ENCODE peak calls at places on chromosome 1, in four cellular contexts. J is coronary artery, Q is GM12865, M is fibroblast of lung. E is an unnamed sample.

GRCh38 chr1:91166106-91166712 is 144.4 kb upstream of the ZNF644 start:
- DNase-seq in J (no peak), Q (peak), M (peak), E (peak)

GRCh38 chr1:203216274-203217138 is 13.0 kb downstream of the CHIT1 start:
- DNase-seq in J (no peak), Q (peak), M (peak), E (peak)

GRCh38 chr1:61337037-61337436 is 254.7 kb downstream of the NFIA start:
- DNase-seq in J (no peak), Q (no peak), M (no peak), E (no peak)

GRCh38 chr1:65606426-65606825 is 186.0 kb downstream of the LEPR start:
- DNase-seq in J (no peak), Q (no peak), M (no peak), E (peak)

GRCh38 chr1:25802915-25803314 is 2.9 kb downstream of the SELENON start:
- DNase-seq in J (peak), Q (peak), M (no peak), E (no peak)

GRCh38 chr1:198771562-198772153 is 132.8 kb downstream of the PTPRC start:
- DNase-seq in J (no peak), Q (peak), M (peak), E (peak)

GRCh38 chr1:245837741-245838140 is 669.3 kb downstream of the SMYD3 start:
- DNase-seq in J (no peak), Q (no peak), M (peak), E (peak)

GRCh38 chr1:42214447-42214871 is 49.9 kb upstream of the GUCA2A start:
- DNase-seq in J (no peak), Q (no peak), M (peak), E (peak)

GRCh38 chr1:228721407-228721806 is 13.9 kb upstream of the RHOU start:
- DNase-seq in J (no peak), Q (no peak), M (no peak), E (no peak)

GRCh38 chr1:75615664-75616435 is 4.9 kb upstream of the SLC44A5 start:
- DNase-seq in J (peak), Q (no peak), M (peak), E (peak)

GRCh38 chr1:210288106-210288505 is 40.6 kb upstream of the HHAT start:
- DNase-seq in J (no peak), Q (no peak), M (no peak), E (no peak)

GRCh38 chr1:180294711-180295110 is 64.6 kb downstream of the LHX4 start:
- DNase-seq in J (no peak), Q (no peak), M (no peak), E (no peak)

GRCh38 chr1:236952279-236953003 is 51.8 kb downstream of the MT1HL1 start:
- DNase-seq in J (peak), Q (no peak), M (no peak), E (no peak)

GRCh38 chr1:41870076-41870562 is 48.6 kb downstream of the HIVEP3 start:
- DNase-seq in J (no peak), Q (peak), M (peak), E (peak)

GRCh38 chr1:55364216-55364615 is 149.1 kb upstream of the USP24 start:
- DNase-seq in J (no peak), Q (no peak), M (no peak), E (no peak)

GRCh38 chr1:66033781-66034180 is 241.1 kb downstream of the PDE4B start:
- DNase-seq in J (no peak), Q (no peak), M (no peak), E (no peak)

GRCh38 chr1:107662976-107663375 is 302.0 kb downstream of the VAV3 start:
- DNase-seq in J (no peak), Q (no peak), M (no peak), E (peak)

GRCh38 chr1:55989971-55990370 is 589.4 kb downstream of the PLPP3 start:
- DNase-seq in J (no peak), Q (peak), M (no peak), E (peak)

GRCh38 chr1:208475951-208476824 is 232.0 kb upstream of the PLXNA2 start:
- DNase-seq in J (no peak), Q (no peak), M (peak), E (no peak)

GRCh38 chr1:53559854-53560571 is 100.8 kb downstream of the DMRTB1 start:
- DNase-seq in J (peak), Q (no peak), M (no peak), E (no peak)

GRCh38 chr1:152036316-152037216 is at the start of gene S100A11:
- DNase-seq in J (peak), Q (peak), M (peak), E (peak)

GRCh38 chr1:26739251-26739914 is 43.6 kb downstream of the ARID1A start:
- DNase-seq in J (no peak), Q (no peak), M (no peak), E (no peak)

GRCh38 chr1:39984951-39985350 is 30.0 kb downstream of the MFSD2A start:
- DNase-seq in J (no peak), Q (no peak), M (no peak), E (no peak)

GRCh38 chr1:179476484-179476883 is 99.3 kb downstream of the NPHS2 start:
- DNase-seq in J (no peak), Q (no peak), M (no peak), E (no peak)

GRCh38 chr1:94754570-94754969 is 65.6 kb upstream of the SLC44A3 start:
- DNase-seq in J (no peak), Q (no peak), M (peak), E (peak)

GRCh38 chr1:14924012-14924452 is 229.5 kb upstream of the TMEM51 start:
- DNase-seq in J (no peak), Q (peak), M (peak), E (peak)
- H3K4me3 ChIP-seq in J (peak), Q (no peak), M (no peak), E (peak)

GRCh38 chr1:222096476-222096772 is 354.5 kb upstream of the DUSP10 start:
- DNase-seq in J (no peak), Q (no peak), M (no peak), E (no peak)
- TF ChIP-seq CTCF in J (no peak), Q (no peak), M (no peak), E (no peak)

DNA sequence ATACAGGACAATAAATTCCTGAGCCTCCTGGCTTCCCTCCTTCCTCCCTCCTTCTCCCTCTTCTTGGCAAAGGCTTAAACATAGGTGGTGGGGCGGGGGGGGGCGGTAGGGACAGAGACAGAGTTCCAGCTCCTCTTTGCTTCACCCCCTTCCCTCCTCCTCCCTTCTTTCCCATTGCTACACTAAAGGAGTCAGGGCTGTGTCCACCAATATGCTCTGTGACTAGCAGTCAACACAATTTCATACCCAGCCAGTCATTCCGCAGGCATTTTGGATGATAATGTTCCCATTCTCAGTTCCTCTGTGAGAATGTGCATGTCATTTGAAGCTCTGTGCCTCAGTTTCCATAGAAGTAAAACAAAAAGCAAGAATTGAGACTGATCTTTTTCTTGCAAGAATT is 1.7 kb downstream of the LMOD1 start:
- DNase-seq in J (no peak), Q (no peak), M (no peak), E (no peak)
- H3K4me3 ChIP-seq in J (peak), Q (no peak), M (peak), E (peak)

GRCh38 chr1:6960291-6960758 is 175.1 kb downstream of the CAMTA1 start:
- DNase-seq in J (no peak), Q (no peak), M (peak), E (peak)
- TF ChIP-seq CTCF in J (no peak), Q (no peak), M (no peak), E (no peak)

GRCh38 chr1:23800396-23801337 is at the start of gene GALE:
- DNase-seq in J (peak), Q (peak), M (peak), E (peak)

GRCh38 chr1:23798662-23799142 is 1.9 kb downstream of the GALE start:
- DNase-seq in J (no peak), Q (no peak), M (no peak), E (no peak)

GRCh38 chr1:23797478-23798448 is 2.8 kb downstream of the GALE start:
- DNase-seq in J (no peak), Q (no peak), M (no peak), E (no peak)

GRCh38 chr1:23799570-23800395 is 771 bp downstream of the GALE start:
- DNase-seq in J (no peak), Q (peak), M (peak), E (peak)

DNA sequence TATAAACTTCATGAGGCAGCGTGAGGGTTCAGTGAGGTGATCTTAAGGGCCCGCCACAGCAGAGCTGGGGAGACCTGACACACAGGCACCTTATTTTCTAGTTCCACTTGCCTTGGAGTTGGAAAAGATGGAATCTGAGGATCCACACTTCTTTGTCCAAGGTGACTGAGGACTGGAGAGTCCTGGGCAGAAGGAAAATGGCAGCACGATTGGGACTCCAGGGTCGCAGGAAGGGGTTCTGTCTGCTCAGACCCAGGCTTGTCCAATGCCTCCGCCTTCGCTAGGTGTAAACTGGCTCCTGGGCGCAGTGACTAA is 1.3 kb downstream of the GALE start:
- DNase-seq in J (no peak), Q (no peak), M (no peak), E (no peak)
- H3K4me3 ChIP-seq in J (peak), Q (peak), M (peak), E (peak)

DNA sequence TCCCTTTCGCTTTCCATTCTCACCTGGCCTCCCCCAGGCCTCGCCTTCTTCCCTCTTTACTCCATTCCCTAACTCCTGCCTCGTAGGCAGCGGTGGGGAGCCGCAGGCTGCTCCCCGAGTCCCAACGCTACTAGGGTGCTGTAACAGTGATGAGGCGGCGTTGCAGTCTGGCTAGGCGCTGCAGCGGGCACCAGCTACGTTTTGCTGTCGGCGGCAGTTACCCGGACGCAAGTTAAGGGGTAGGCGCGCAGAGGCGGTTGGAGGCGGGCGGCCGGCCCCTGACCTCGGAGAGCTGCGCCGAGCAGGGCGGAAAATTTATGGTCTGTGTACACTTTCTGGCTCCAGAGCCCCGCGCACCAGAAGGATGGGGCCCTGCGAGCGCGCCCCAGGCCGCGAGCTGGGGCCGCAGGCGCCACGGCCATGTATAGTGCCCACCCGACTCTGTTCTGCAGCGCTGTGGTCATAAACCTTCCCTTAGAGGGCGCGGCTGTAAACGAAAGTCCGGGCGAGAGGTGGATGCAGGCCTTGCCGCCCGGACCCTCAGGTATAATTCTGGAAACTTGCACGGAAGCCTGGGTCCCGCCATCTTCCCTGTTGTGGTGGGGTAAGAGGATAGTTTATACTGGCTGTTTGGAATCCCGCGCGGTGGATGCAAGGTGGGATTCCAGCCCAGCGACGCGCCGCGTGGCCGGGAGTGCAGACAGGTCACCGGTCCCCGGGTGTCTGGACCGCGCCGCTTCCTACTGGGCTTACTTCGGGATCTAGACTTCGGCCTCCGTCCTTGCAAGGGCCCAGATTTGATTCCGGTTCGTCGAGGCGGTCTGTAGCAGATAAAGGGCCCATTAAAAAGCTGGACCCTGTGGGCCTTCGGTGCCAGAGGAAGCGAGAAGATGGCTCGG is 15.0 kb downstream of the HLX start:
- DNase-seq in J (no peak), Q (no peak), M (no peak), E (peak)
- TF ChIP-seq CTCF in J (no peak), Q (no peak), M (no peak), E (no peak)

GRCh38 chr1:89287182-89288050 is 14.8 kb upstream of the GBP5 start:
- DNase-seq in J (no peak), Q (no peak), M (no peak), E (no peak)
- H3K4me3 ChIP-seq in J (peak), Q (no peak), M (no peak), E (no peak)

DNA sequence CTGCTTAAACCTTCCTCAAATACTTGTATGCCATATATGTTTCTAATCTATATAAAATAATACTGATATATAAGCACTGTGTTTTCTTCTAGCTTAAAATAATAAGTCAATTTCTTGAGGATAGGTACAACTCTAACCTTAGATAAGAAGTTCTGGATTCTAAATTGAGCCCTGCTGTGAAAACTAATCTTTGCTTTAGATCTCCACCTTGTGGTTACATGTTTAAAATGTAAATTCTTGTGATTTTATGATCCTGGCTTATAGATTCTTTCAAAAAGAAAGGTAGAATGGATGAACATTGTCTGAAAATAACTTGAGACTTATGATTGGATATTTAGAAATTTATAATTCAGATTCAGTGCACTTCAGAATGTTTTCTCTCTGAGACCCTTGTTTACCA is 38.9 kb upstream of the HMCN1 start:
- DNase-seq in J (no peak), Q (no peak), M (no peak), E (no peak)
- TF ChIP-seq CTCF in J (no peak), Q (no peak), M (no peak), E (no peak)

GRCh38 chr1:156707027-156707426 is 1.6 kb upstream of the CRABP2 start:
- DNase-seq in J (no peak), Q (no peak), M (no peak), E (no peak)
- H3K4me3 ChIP-seq in J (peak), Q (no peak), M (no peak), E (peak)

E was measured in foreskin fibroblast.